ENCODE peak calls at places on chromosomes 2 and 18, in five cellular contexts. A is CD8-positive, alpha-beta T cell; L is astrocyte of the spinal cord; N is fibroblast of pulmonary artery; O is foreskin fibroblast. W is an unnamed sample.

GRCh38 chr2:111239581-111240249 is 119.0 kb downstream of the BCL2L11 start:
- DNase-seq in A (no peak), L (no peak), N (no peak), O (no peak), W (no peak)

GRCh38 chr2:230011617-230012016 is 57.1 kb downstream of the SLC16A14 start:
- DNase-seq in A (no peak), L (peak), N (no peak), O (peak), W (peak)

GRCh38 chr2:239327536-239328305 is 73.1 kb downstream of the HDAC4 start:
- DNase-seq in A (no peak), L (no peak), N (no peak), O (peak), W (no peak)

GRCh38 chr2:98932778-98933343 is 3.2 kb downstream of the CRACDL start:
- DNase-seq in A (no peak), L (no peak), N (no peak), O (no peak), W (no peak)

GRCh38 chr2:80054339-80054675 is 250.2 kb downstream of the LRRTM1 start:
- DNase-seq in A (no peak), L (no peak), N (no peak), O (peak), W (peak)

GRCh38 chr18:38359258-38359657 is 793.7 kb upstream of the CELF4 start:
- DNase-seq in A (no peak), L (no peak), N (no peak), O (no peak), W (no peak)

GRCh38 chr2:32172870-32173269 is 7.2 kb downstream of the SLC30A6 start:
- DNase-seq in A (no peak), L (no peak), N (peak), O (no peak), W (no peak)

GRCh38 chr2:108418416-108418815 is 30.6 kb upstream of the GCC2 start:
- DNase-seq in A (no peak), L (no peak), N (no peak), O (no peak), W (no peak)

GRCh38 chr2:152506843-152507242 is 171.9 kb downstream of the FMNL2 start:
- DNase-seq in A (no peak), L (peak), N (peak), O (no peak), W (no peak)

GRCh38 chr2:173264603-173265366 is 89.9 kb upstream of the CDCA7 start:
- DNase-seq in A (peak), L (no peak), N (no peak), O (no peak), W (no peak)

DNA sequence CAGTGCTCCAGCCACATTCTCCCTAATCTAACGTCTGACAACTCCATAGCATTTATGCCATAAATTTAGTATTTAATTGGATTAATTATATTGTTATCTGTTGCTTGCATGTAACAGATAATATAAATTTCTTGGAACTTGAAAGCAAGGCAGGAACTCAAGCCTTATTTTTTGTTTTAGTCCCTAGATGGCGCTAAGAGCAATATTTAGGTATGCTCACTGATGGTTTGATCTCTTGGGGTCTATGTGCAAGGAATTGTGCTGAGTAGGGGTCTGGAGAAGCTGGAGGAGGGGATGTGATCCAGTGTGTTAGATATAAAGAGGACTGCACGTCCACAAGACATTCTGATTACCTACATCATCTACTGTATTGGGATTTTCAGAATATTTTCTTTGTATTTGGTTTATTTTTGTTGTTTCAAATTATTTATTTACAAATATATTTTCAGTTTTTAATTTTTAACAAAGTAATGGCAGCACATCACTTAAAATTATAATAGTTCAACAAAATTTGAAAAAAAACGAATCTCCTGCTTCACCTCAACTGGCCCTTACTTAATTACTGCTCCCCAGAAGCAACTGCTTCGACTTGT is 32.8 kb downstream of the KATNAL2 start:
- DNase-seq in A (no peak), L (peak), N (peak), O (peak), W (peak)
- TF ChIP-seq CTCF in A (no peak), L (peak), N (peak), O (peak), W (peak)

GRCh38 chr18:50281295-50281971 is at the start of gene MBD1:
- DNase-seq in A (peak), L (peak), N (peak), O (peak), W (peak)
- TF ChIP-seq CTCF in A (no peak), L (peak), N (no peak), O (no peak), W (peak)

GRCh38 chr2:226791487-226792081 is 8.0 kb downstream of the IRS1 start:
- DNase-seq in A (peak), L (peak), N (peak), O (peak), W (peak)
- TF ChIP-seq CTCF in A (peak), L (peak), N (no peak), O (peak), W (peak)

GRCh38 chr2:189803431-189803830 is 19.2 kb downstream of the PMS1 start:
- DNase-seq in A (no peak), L (no peak), N (no peak), O (no peak), W (no peak)
- TF ChIP-seq CTCF in A (no peak), L (no peak), N (no peak), O (no peak), W (no peak)

GRCh38 chr2:136362676-136363390 is 244.9 kb upstream of the CXCR4 start:
- DNase-seq in A (no peak), L (no peak), N (no peak), O (no peak), W (no peak)

GRCh38 chr2:136361521-136361920 is 243.6 kb upstream of the CXCR4 start:
- DNase-seq in A (no peak), L (no peak), N (no peak), O (no peak), W (no peak)

GRCh38 chr2:136363921-136364320 is 246.0 kb upstream of the CXCR4 start:
- DNase-seq in A (no peak), L (peak), N (peak), O (no peak), W (no peak)

GRCh38 chr2:136360790-136361189 is 242.8 kb upstream of the CXCR4 start:
- DNase-seq in A (no peak), L (no peak), N (no peak), O (no peak), W (no peak)

DNA sequence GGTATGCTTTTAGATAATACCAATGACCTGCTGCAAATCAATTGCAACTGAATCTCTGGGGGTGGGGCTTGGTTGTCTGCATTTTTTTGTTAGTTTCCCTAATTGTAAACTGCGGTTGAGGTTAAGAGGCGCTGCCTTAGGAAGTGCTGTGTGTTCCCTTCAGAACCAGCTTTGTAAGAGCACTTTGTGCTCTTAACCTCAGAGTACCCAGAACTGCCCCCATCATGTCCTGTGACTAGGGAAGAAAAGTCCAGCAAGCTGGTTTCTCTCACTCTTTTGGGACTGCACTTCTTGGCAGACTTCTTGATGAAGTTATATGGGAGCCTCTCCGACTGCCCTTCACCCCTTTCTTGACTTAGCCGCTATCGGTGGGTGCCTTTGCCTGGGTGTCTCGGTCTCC is 245.5 kb upstream of the CXCR4 start:
- DNase-seq in A (no peak), L (no peak), N (no peak), O (no peak), W (no peak)
- TF ChIP-seq CTCF in A (no peak), L (no peak), N (no peak), O (no peak), W (no peak)

GRCh38 chr2:44559108-44559507 is 197.4 kb downstream of the CAMKMT start:
- DNase-seq in A (no peak), L (no peak), N (no peak), O (no peak), W (no peak)

GRCh38 chr2:44562737-44563136 is 201.0 kb downstream of the CAMKMT start:
- DNase-seq in A (no peak), L (no peak), N (no peak), O (no peak), W (no peak)

GRCh38 chr2:44564752-44565151 is 203.0 kb downstream of the CAMKMT start:
- DNase-seq in A (no peak), L (no peak), N (no peak), O (no peak), W (no peak)

GRCh38 chr2:44560961-44561360 is 199.2 kb downstream of the CAMKMT start:
- DNase-seq in A (no peak), L (no peak), N (peak), O (peak), W (no peak)

GRCh38 chr2:44560352-44560751 is 198.6 kb downstream of the CAMKMT start:
- DNase-seq in A (no peak), L (no peak), N (no peak), O (peak), W (no peak)
- TF ChIP-seq CTCF in A (no peak), L (no peak), N (peak), O (peak), W (peak)

GRCh38 chr2:17791121-17791902 is 24.9 kb upstream of the MSGN1 start:
- DNase-seq in A (no peak), L (peak), N (peak), O (peak), W (peak)

GRCh38 chr2:17792515-17792914 is 23.7 kb upstream of the MSGN1 start:
- DNase-seq in A (no peak), L (no peak), N (no peak), O (peak), W (peak)

GRCh38 chr2:17793293-17793692 is 23.0 kb upstream of the MSGN1 start:
- DNase-seq in A (no peak), L (no peak), N (no peak), O (no peak), W (no peak)

GRCh38 chr2:17788773-17789172 is 27.5 kb upstream of the MSGN1 start:
- DNase-seq in A (no peak), L (no peak), N (no peak), O (no peak), W (peak)

GRCh38 chr2:17790539-17790938 is 25.7 kb upstream of the MSGN1 start:
- DNase-seq in A (no peak), L (no peak), N (no peak), O (no peak), W (no peak)
- TF ChIP-seq CTCF in A (no peak), L (no peak), N (no peak), O (no peak), W (no peak)

GRCh38 chr2:30862054-30862651 is 54.9 kb upstream of the CAPN13 start:
- DNase-seq in A (peak), L (peak), N (peak), O (peak), W (peak)
- TF ChIP-seq CTCF in A (peak), L (peak), N (peak), O (peak), W (peak)

GRCh38 chr2:238152811-238153688 is 5.7 kb upstream of the ERFE start:
- DNase-seq in A (peak), L (no peak), N (no peak), O (no peak), W (peak)
- TF ChIP-seq CTCF in A (no peak), L (peak), N (peak), O (peak), W (peak)

DNA sequence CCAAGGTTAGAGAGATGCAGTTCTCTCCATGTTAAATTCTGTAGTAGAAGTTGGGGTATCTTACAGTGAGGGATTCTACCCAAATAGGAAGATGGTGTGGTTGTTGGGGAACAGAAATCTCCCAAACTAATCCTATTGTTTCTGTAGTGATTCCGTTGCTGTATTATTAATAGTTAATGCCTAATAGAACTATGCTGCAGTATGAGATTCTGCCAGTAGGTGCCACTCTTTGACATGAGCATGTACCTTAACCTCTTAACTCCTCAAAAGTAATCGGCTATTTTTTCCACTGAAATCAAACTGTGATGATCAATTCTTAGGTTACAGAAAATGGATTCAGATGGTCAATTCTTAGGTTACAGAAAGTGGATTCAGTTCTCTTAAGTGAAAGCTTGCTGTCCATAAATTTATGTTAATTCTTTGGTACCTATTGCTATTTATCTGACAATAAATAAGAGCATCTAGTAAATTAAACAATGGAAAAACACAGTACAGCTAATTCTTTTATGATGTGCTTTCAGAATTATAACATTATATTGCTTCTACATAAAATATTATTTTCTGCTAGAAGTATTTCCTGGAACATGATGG is 97.9 kb upstream of the DLX2 start:
- DNase-seq in A (no peak), L (peak), N (peak), O (peak), W (peak)
- TF ChIP-seq CTCF in A (peak), L (peak), N (peak), O (peak), W (peak)